ENCODE peak calls at places on chromosomes 11 and 22, in six cellular contexts. X, F, Z, N, H and B are unnamed samples.

GRCh38 chr11:73216466-73216865 is 1.6 kb upstream of the P2RY2 start:
- DNase-seq in H (no peak), X (no peak), F (no peak), Z (no peak), N (no peak), B (no peak)

GRCh38 chr11:36684840-36685800 is 87.1 kb upstream of the RAG2 start:
- DNase-seq in N (no peak), F (no peak), H (no peak), X (no peak), Z (no peak), B (no peak)

GRCh38 chr11:114264381-114264780 is 31.8 kb upstream of the NNMT start:
- DNase-seq in F (no peak), Z (no peak), H (no peak), N (no peak), X (no peak), B (no peak)

GRCh38 chr11:103824116-103824515 is 212.3 kb upstream of the DDI1 start:
- DNase-seq in Z (no peak), N (no peak), H (no peak), F (no peak), X (no peak), B (no peak)

GRCh38 chr22:32528984-32529982 is 54.7 kb downstream of the FBXO7 start:
- DNase-seq in F (peak), H (peak), Z (peak), X (peak), N (peak), B (peak)

GRCh38 chr11:75547617-75548054 is 14.4 kb upstream of the SERPINH1 start:
- DNase-seq in Z (peak), F (peak), H (peak), X (peak), N (no peak), B (peak)

GRCh38 chr22:25658641-25659040 is 83.3 kb upstream of the MYO18B start:
- DNase-seq in H (no peak), N (no peak), F (no peak), X (no peak), Z (no peak), B (no peak)

GRCh38 chr11:102530558-102530957 is at the start of gene MMP7:
- DNase-seq in H (no peak), X (no peak), N (no peak), Z (no peak), F (peak), B (peak)

GRCh38 chr11:22491826-22492225 is 133.8 kb downstream of the FANCF start:
- DNase-seq in X (peak), F (peak), N (no peak), H (no peak), Z (no peak), B (no peak)

GRCh38 chr11:133720951-133721350 is 124.4 kb downstream of the SPATA19 start:
- DNase-seq in X (no peak), H (no peak), Z (no peak), F (no peak), N (no peak), B (no peak)

GRCh38 chr11:49208006-49208721 is at the start of gene FOLH1:
- DNase-seq in F (no peak), Z (no peak), X (peak), N (no peak), H (no peak), B (no peak)

GRCh38 chr11:23620617-23621016 is 760.3 kb upstream of the CCDC179 start:
- DNase-seq in X (no peak), F (peak), N (no peak), H (no peak), Z (no peak), B (no peak)

GRCh38 chr11:72736452-72737069 is 15.6 kb downstream of the ARAP1 start:
- DNase-seq in X (no peak), F (peak), Z (peak), N (no peak), H (no peak), B (peak)

GRCh38 chr22:44952863-44953790 is 56.7 kb downstream of the PHF21B start:
- DNase-seq in N (no peak), F (no peak), Z (no peak), H (no peak), X (no peak), B (no peak)

GRCh38 chr11:47928426-47928825 is 51.9 kb upstream of the PTPRJ start:
- DNase-seq in H (no peak), N (no peak), X (no peak), Z (no peak), F (no peak), B (no peak)

GRCh38 chr11:65859812-65860277 is 388 bp upstream of the MUS81 start:
- DNase-seq in F (no peak), N (no peak), Z (no peak), X (no peak), H (no peak), B (no peak)

GRCh38 chr11:109853156-109853776 is 239.9 kb upstream of the ZC3H12C start:
- DNase-seq in X (peak), H (peak), Z (peak), N (peak), F (peak), B (peak)

GRCh38 chr11:118401880-118402590 is 629 bp downstream of the ATP5MG start:
- DNase-seq in Z (no peak), X (no peak), F (peak), H (peak), N (no peak), B (peak)

GRCh38 chr22:27129266-27129665 is 471.9 kb downstream of the MIAT start:
- DNase-seq in Z (no peak), H (no peak), N (no peak), X (no peak), F (peak), B (peak)

GRCh38 chr11:32173435-32173834 is 82.6 kb downstream of the RCN1 start:
- DNase-seq in F (peak), X (peak), N (no peak), Z (peak), H (peak), B (peak)

GRCh38 chr22:50506611-50507420 is 686 bp downstream of the LMF2 start:
- DNase-seq in F (no peak), N (no peak), Z (peak), X (no peak), H (no peak), B (no peak)

GRCh38 chr11:86484164-86484794 is 109.6 kb downstream of the CCDC81 start:
- DNase-seq in H (peak), Z (peak), F (peak), X (peak), N (no peak), B (peak)

GRCh38 chr11:79094601-79095000 is 346.2 kb downstream of the TENM4 start:
- DNase-seq in X (no peak), N (no peak), F (no peak), Z (no peak), H (no peak), B (no peak)

GRCh38 chr11:1943977-1944376 is 3.2 kb upstream of the MRPL23 start:
- DNase-seq in F (peak), X (no peak), N (no peak), Z (no peak), H (no peak), B (no peak)
- TF ChIP-seq BHLHE40 in F (no peak), X (no peak), N (no peak), Z (no peak), H (no peak), B (no peak)

GRCh38 chr11:35214792-35215193 is 75.8 kb downstream of the CD44 start:
- DNase-seq in H (no peak), N (no peak), F (peak), X (no peak), Z (no peak), B (no peak)

GRCh38 chr11:35223429-35223828 is 84.5 kb downstream of the CD44 start:
- DNase-seq in F (peak), X (no peak), Z (no peak), N (no peak), H (no peak), B (no peak)

GRCh38 chr11:35215945-35216344 is 77.0 kb downstream of the CD44 start:
- DNase-seq in N (no peak), F (no peak), X (no peak), H (no peak), Z (no peak), B (no peak)

GRCh38 chr11:35216962-35217667 is 78.1 kb downstream of the CD44 start:
- DNase-seq in X (no peak), Z (no peak), F (no peak), H (peak), N (no peak), B (no peak)

GRCh38 chr11:35218956-35219355 is 80.0 kb downstream of the CD44 start:
- DNase-seq in X (no peak), F (peak), N (no peak), H (no peak), Z (no peak), B (no peak)
- TF ChIP-seq BHLHE40 in X (no peak), F (no peak), N (no peak), H (no peak), Z (no peak), B (no peak)

DNA sequence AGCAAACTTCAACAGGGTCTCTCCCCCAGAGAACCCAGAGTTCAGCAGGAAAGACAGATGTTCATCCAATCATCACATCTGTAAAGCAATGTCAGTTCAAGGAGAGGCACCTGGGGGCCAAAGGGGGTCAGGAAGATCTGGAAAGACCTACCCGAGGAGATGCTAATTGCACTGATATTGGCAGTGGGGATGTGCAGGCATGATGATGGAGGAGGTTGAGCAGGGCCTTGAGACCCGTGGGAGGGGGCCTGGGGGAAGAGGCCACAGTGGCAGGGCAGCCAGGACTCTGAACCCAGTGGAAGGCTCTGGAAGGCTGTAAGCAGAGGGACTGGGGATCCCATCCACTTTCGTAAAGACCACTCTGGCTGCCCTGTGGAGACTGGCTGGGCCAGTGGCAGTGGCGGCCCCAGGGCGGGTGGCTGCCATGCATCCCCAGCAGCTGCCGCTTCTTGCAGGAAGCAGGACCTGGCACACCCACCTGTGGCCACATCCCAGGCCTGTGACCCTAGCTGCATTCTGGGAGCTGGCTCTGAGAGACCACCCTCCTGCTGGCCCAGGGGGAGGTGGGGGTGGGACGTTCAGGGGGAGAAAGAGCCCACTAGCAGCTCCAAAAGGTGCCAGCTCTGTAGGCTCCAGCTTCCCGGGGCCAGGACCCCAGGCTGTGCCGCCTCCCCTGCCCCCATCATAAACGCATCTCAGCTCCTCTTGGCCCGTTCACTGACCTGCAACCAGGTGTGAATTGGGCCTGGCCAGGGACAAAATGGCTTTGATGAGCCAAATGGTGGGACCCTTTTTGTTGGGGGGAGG is 59.9 kb upstream of the FGF3 start:
- DNase-seq in Z (no peak), X (no peak), F (no peak), N (no peak), H (no peak), B (no peak)
- TF ChIP-seq BHLHE40 in Z (no peak), X (no peak), F (no peak), N (no peak), H (no peak), B (no peak)

GRCh38 chr11:1855886-1856265 is 3.0 kb downstream of the LSP1 start:
- DNase-seq in N (no peak), Z (no peak), F (no peak), H (no peak), X (no peak), B (no peak)

GRCh38 chr11:1853376-1854131 is 670 bp downstream of the LSP1 start:
- DNase-seq in X (no peak), F (no peak), Z (no peak), N (no peak), H (no peak), B (no peak)

GRCh38 chr11:1854132-1854948 is 1.5 kb downstream of the LSP1 start:
- DNase-seq in F (no peak), H (no peak), X (no peak), Z (no peak), N (peak), B (no peak)

GRCh38 chr11:1856306-1857005 is 3.6 kb downstream of the LSP1 start:
- DNase-seq in H (no peak), X (no peak), F (no peak), N (no peak), Z (no peak), B (no peak)

DNA sequence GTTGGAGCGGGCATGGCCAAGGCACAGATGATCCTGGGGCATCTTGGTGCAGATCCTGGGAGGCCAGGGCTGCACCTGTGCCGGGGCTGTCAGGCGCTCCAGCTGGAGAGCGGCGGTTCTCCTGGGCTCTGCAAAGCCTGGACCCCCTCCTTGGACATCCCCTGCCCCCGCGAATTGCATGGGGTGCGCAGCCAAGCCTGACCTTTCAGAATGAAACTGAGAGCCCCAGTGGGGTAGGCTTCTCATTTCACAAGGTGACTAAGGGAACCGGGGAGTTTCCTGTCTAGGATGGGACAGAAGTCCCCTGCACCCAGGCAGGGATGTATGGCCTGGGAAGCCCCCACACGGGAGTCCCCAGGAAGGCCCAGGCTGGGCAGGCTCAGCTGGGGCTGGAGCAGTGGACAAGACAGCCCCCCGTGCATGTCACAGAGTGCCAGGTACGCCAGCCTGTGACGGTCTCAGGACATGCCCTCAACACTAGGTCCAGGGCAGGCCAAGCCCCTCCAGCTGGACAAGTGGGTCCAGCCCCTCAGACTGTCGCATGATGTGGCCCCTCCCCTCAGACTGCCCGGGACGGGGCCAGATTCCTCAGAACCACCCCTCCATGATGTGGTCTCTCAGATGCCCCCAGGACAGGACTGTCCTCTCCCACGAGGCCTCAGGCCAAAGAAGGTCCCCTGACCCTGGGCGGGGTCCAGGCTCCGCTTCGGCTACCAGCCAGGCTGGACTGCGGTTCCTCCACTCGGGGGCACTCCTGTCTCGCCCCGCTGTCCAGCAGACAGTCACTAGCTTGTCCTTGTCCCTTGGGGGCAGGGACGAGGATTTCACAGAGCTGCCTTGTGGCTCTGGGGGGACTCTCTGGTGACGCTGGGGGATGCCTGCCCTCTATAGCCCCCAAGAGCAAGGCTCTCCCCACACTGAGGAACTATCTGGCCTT is 2.3 kb downstream of the LSP1 start:
- DNase-seq in H (no peak), X (no peak), Z (peak), N (peak), F (no peak), B (no peak)
- TF ChIP-seq BHLHE40 in H (no peak), X (no peak), Z (no peak), N (peak), F (no peak), B (no peak)

GRCh38 chr22:46682011-46682731 is 55.9 kb downstream of the CERK start:
- DNase-seq in H (no peak), Z (no peak), N (no peak), X (no peak), F (no peak), B (no peak)
- TF ChIP-seq BHLHE40 in H (no peak), Z (no peak), N (no peak), X (no peak), F (no peak), B (no peak)

DNA sequence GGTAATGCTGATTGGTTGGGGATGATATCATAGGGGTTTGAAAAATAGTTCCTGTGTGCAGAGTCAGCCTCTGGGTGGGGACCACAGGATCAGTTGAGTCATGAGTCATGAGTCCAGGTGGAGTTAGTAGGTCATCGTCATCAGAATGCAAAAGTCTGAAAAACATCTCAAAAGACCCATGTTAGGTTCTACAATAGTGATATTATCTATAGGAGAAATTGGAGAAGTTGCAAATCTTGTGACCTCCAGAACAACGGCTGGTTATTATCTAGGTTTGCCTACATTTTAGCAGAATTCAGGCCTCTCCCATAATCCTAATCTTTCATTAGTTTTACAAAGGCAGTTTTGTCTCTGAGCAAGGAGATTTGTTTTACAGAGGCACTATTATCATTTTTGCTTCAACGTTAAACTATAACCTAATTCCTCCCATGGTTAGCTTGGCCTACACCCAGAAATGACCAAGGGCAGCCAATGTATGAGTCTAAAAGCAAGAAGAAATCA is 38.9 kb downstream of the MS4A2 start:
- DNase-seq in Z (peak), X (no peak), F (no peak), N (no peak), H (no peak), B (no peak)
- TF ChIP-seq BHLHE40 in Z (no peak), X (no peak), F (no peak), N (no peak), H (no peak), B (no peak)

GRCh38 chr22:18110194-18110943 is at the start of gene TUBA8:
- DNase-seq in N (no peak), X (no peak), F (peak), H (no peak), Z (no peak), B (no peak)
- TF ChIP-seq BHLHE40 in N (peak), X (no peak), F (peak), H (no peak), Z (no peak), B (no peak)